ENCODE peak calls at places on chromosomes 3 and 15, in seven cellular contexts. Q, O, H, R, T, K and Y are unnamed samples.

GRCh38 chr3:55631766-55632331 is 144.7 kb upstream of the WNT5A start:
- DNase-seq in T (no peak), R (no peak), K (no peak), O (no peak), Q (no peak), H (no peak), Y (no peak)

GRCh38 chr3:44509393-44509921 is 32.0 kb upstream of the ZNF445 start:
- DNase-seq in H (no peak), T (no peak), Q (no peak), K (no peak), O (peak), R (peak), Y (no peak)

GRCh38 chr3:177852001-177852400 is 654.7 kb upstream of the TBL1XR1 start:
- DNase-seq in O (no peak), T (no peak), K (no peak), R (no peak), H (no peak), Q (no peak), Y (no peak)

GRCh38 chr3:184011937-184012889 is 5.5 kb downstream of the ABCC5 start:
- DNase-seq in O (no peak), Q (no peak), H (no peak), T (no peak), R (no peak), K (no peak), Y (no peak)

GRCh38 chr15:63972801-63973200 is 73.5 kb downstream of the DAPK2 start:
- DNase-seq in Q (no peak), T (no peak), R (no peak), K (no peak), H (no peak), O (no peak), Y (no peak)

GRCh38 chr15:77118787-77119410 is 48.0 kb upstream of the TSPAN3 start:
- DNase-seq in O (peak), R (peak), H (peak), T (peak), K (no peak), Q (no peak), Y (no peak)

GRCh38 chr3:136171097-136171542 is 25.0 kb downstream of the MSL2 start:
- DNase-seq in Q (no peak), T (no peak), K (no peak), O (no peak), R (no peak), H (no peak), Y (no peak)

GRCh38 chr3:100603449-100603848 is 6.0 kb upstream of the ADGRG7 start:
- DNase-seq in R (peak), O (no peak), H (no peak), T (no peak), K (no peak), Q (no peak), Y (no peak)

GRCh38 chr3:97910931-97911351 is 61.3 kb downstream of the RIOX2 start:
- DNase-seq in O (no peak), T (no peak), H (peak), K (no peak), R (peak), Q (no peak), Y (no peak)

GRCh38 chr3:115975353-115975752 is 352.0 kb downstream of the GAP43 start:
- DNase-seq in H (peak), R (no peak), O (no peak), Q (no peak), K (no peak), T (peak), Y (no peak)

GRCh38 chr15:61556037-61556648 is 327.0 kb upstream of the RORA start:
- DNase-seq in H (no peak), R (no peak), O (no peak), T (no peak), K (no peak), Q (no peak), Y (no peak)

GRCh38 chr3:193960485-193961172 is 175.3 kb upstream of the HES1 start:
- DNase-seq in K (no peak), O (no peak), R (no peak), Q (no peak), H (no peak), T (no peak), Y (no peak)

GRCh38 chr3:113141543-113141942 is 69.8 kb upstream of the BOC start:
- DNase-seq in Q (no peak), T (no peak), K (no peak), R (no peak), O (no peak), H (no peak), Y (no peak)

GRCh38 chr3:179046497-179047353 is 24.9 kb downstream of the ZMAT3 start:
- DNase-seq in R (no peak), T (no peak), O (no peak), K (no peak), H (peak), Q (peak), Y (no peak)
- TF ChIP-seq CTCF in R (no peak), T (peak), O (no peak), K (no peak), H (peak), Q (no peak), Y (no peak)

GRCh38 chr3:13769422-13769821 is 110.4 kb downstream of the WNT7A start:
- DNase-seq in O (no peak), K (no peak), Q (no peak), T (no peak), H (no peak), R (no peak), Y (no peak)

GRCh38 chr3:13771496-13771895 is 108.4 kb downstream of the WNT7A start:
- DNase-seq in K (no peak), R (no peak), O (no peak), H (no peak), Q (no peak), T (no peak), Y (peak)

GRCh38 chr3:13772321-13772745 is 107.5 kb downstream of the WNT7A start:
- DNase-seq in R (no peak), H (no peak), O (no peak), Q (no peak), T (no peak), K (no peak), Y (peak)

GRCh38 chr3:13768453-13768852 is 111.4 kb downstream of the WNT7A start:
- DNase-seq in K (no peak), T (no peak), H (no peak), O (no peak), Q (no peak), R (no peak), Y (peak)

GRCh38 chr3:13770390-13771169 is 109.3 kb downstream of the WNT7A start:
- DNase-seq in H (no peak), O (no peak), Q (no peak), T (no peak), R (no peak), K (no peak), Y (no peak)
- TF ChIP-seq CTCF in H (no peak), O (no peak), Q (no peak), T (no peak), R (no peak), K (no peak), Y (no peak)

GRCh38 chr15:79172032-79172481 is 81.5 kb upstream of the RASGRF1 start:
- DNase-seq in H (no peak), O (peak), K (no peak), T (no peak), Q (no peak), R (no peak), Y (no peak)
- TF ChIP-seq CTCF in H (peak), O (no peak), K (no peak), T (no peak), Q (no peak), R (no peak), Y (no peak)

GRCh38 chr3:75396316-75396802 is 267.8 kb upstream of the FRG2C start:
- DNase-seq in R (no peak), O (peak), Q (no peak), T (no peak), K (peak), H (no peak), Y (no peak)
- TF ChIP-seq CTCF in R (no peak), O (peak), Q (no peak), T (no peak), K (no peak), H (no peak), Y (no peak)

GRCh38 chr3:155791190-155791589 is 14.9 kb downstream of the C3orf33 start:
- DNase-seq in H (no peak), Q (no peak), T (no peak), R (peak), K (no peak), O (no peak), Y (no peak)
- TF ChIP-seq CTCF in H (no peak), Q (no peak), T (no peak), R (no peak), K (no peak), O (no peak), Y (no peak)

GRCh38 chr15:42879390-42879912 is 41.1 kb downstream of the TTBK2 start:
- DNase-seq in Q (no peak), K (no peak), R (no peak), T (no peak), H (no peak), O (no peak), Y (no peak)

GRCh38 chr15:42876224-42876623 is 44.4 kb downstream of the TTBK2 start:
- DNase-seq in R (no peak), O (no peak), Q (no peak), K (no peak), T (no peak), H (no peak), Y (no peak)

GRCh38 chr15:42880121-42880520 is 40.5 kb downstream of the TTBK2 start:
- DNase-seq in H (no peak), O (no peak), R (no peak), T (no peak), K (no peak), Q (no peak), Y (no peak)
- TF ChIP-seq CTCF in H (no peak), O (no peak), R (no peak), T (no peak), K (no peak), Q (no peak), Y (no peak)

GRCh38 chr15:71103102-71103676 is 12.1 kb upstream of the THSD4 start:
- DNase-seq in T (no peak), O (no peak), R (no peak), H (peak), K (no peak), Q (no peak), Y (no peak)
- TF ChIP-seq CTCF in T (peak), O (peak), R (no peak), H (peak), K (peak), Q (no peak), Y (peak)

GRCh38 chr15:38597221-38597800 is 32.7 kb upstream of the RASGRP1 start:
- DNase-seq in H (no peak), R (no peak), K (no peak), T (no peak), O (no peak), Q (no peak), Y (no peak)
- TF ChIP-seq CTCF in H (no peak), R (no peak), K (no peak), T (no peak), O (no peak), Q (no peak), Y (no peak)

GRCh38 chr3:119598410-119599098 is 869 bp downstream of the PLA1A start:
- DNase-seq in K (no peak), R (no peak), O (no peak), Q (no peak), H (peak), T (no peak), Y (no peak)

GRCh38 chr3:119601154-119601553 is 3.5 kb downstream of the PLA1A start:
- DNase-seq in H (no peak), K (no peak), Q (no peak), R (no peak), O (no peak), T (no peak), Y (no peak)

GRCh38 chr3:119599558-119600174 is 2.0 kb downstream of the PLA1A start:
- DNase-seq in Q (no peak), T (no peak), R (no peak), K (no peak), O (no peak), H (no peak), Y (no peak)

GRCh38 chr3:119602676-119603075 is 5.0 kb downstream of the PLA1A start:
- DNase-seq in O (no peak), Q (no peak), H (no peak), R (no peak), K (no peak), T (no peak), Y (no peak)

GRCh38 chr3:119600732-119601131 is 3.0 kb downstream of the PLA1A start:
- DNase-seq in T (no peak), Q (no peak), H (peak), R (peak), O (peak), K (no peak), Y (peak)
- TF ChIP-seq CTCF in T (peak), Q (no peak), H (peak), R (no peak), O (peak), K (no peak), Y (peak)

GRCh38 chr15:50181206-50181982 is 602 bp upstream of the SLC27A2 start:
- DNase-seq in R (no peak), O (no peak), H (no peak), K (no peak), T (no peak), Q (no peak), Y (no peak)

GRCh38 chr15:50183112-50183794 is 1.3 kb downstream of the SLC27A2 start:
- DNase-seq in K (no peak), H (peak), T (no peak), Q (no peak), O (no peak), R (peak), Y (no peak)

GRCh38 chr15:50180578-50180977 is 1.4 kb upstream of the SLC27A2 start:
- DNase-seq in K (no peak), T (no peak), Q (no peak), O (no peak), R (no peak), H (no peak), Y (no peak)

GRCh38 chr15:50182233-50183013 is 427 bp downstream of the SLC27A2 start:
- DNase-seq in K (peak), Q (no peak), R (peak), O (peak), H (peak), T (no peak), Y (no peak)

DNA sequence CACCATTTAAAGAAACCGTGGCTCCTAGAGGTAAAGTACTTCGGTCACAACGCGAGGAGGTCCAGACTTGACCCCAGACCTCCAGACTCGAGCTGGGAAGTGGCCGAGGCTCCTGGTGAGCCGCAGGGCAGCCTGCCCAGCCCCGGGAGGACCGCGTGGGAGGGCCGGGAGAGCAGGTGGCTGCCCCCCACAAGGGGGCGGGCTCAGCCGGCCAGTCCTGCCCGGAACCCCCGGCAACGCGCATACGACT is at the start of gene SLC27A2:
- DNase-seq in K (no peak), Q (peak), T (no peak), H (no peak), O (peak), R (no peak), Y (peak)
- TF ChIP-seq CTCF in K (peak), Q (peak), T (peak), H (peak), O (peak), R (no peak), Y (no peak)